ENCODE peak calls at places on chromosomes 7 and 10, in eight cellular contexts. V is A549, T is fibroblast of the aortic adventitia, B is M059J, L is GM13977, U is NCI-H1694 treated with DMSO at 0.1 percent for 48 hours, X is AG10803, M is endothelial cell. I is an unnamed sample.

GRCh38 chr7:12212051-12212485 is 974 bp downstream of the TMEM106B start:
- DNase-seq in V (peak; percentile 6), T (peak; percentile 32), B (peak; percentile 23), L (no peak), U (peak; percentile 41), X (no peak), M (no peak), I (no peak)

GRCh38 chr7:106895246-106895864 is 30.3 kb downstream of the PIK3CG start:
- DNase-seq in V (no peak), T (no peak), B (peak; percentile 33), L (no peak), U (no peak), X (no peak), M (no peak), I (no peak)

GRCh38 chr7:79452495-79453265 is 787 bp downstream of the MAGI2 start:
- DNase-seq in V (peak; percentile 11), T (peak; percentile 62), B (peak; percentile 33), L (peak; percentile 16), U (no peak), X (peak; percentile 32), M (peak; percentile 23), I (peak; percentile 41)

GRCh38 chr10:22017283-22018020 is 13.9 kb upstream of the DNAJC1 start:
- DNase-seq in V (no peak), T (peak; percentile 29), B (no peak), L (no peak), U (no peak), X (no peak), M (no peak), I (no peak)

GRCh38 chr7:100895956-100896742 is 461 bp upstream of the ACHE start:
- DNase-seq in V (peak; percentile 52), T (no peak), B (no peak), L (peak; percentile 73), U (peak; percentile 35), X (no peak), M (no peak), I (no peak)

GRCh38 chr7:157462840-157463239 is 126.0 kb downstream of the DNAJB6 start:
- DNase-seq in V (no peak), T (no peak), B (no peak), L (no peak), U (no peak), X (no peak), M (no peak), I (no peak)

GRCh38 chr7:30705596-30705995 is 23.3 kb upstream of the CRHR2 start:
- DNase-seq in V (no peak), T (no peak), B (no peak), L (no peak), U (no peak), X (no peak), M (no peak), I (no peak)

GRCh38 chr10:26378763-26379361 is 59.3 kb upstream of the APBB1IP start:
- DNase-seq in V (peak; percentile 39), T (peak; percentile 4), B (no peak), L (no peak), U (no peak), X (peak; percentile 47), M (no peak), I (no peak)

GRCh38 chr7:107946451-107946850 is 55.5 kb downstream of the DLD start:
- DNase-seq in V (no peak), T (peak; percentile 48), B (no peak), L (no peak), U (no peak), X (peak; percentile 52), M (no peak), I (peak; percentile 74)

GRCh38 chr10:68333452-68333851 is 724 bp upstream of the PBLD start:
- DNase-seq in V (no peak), T (no peak), B (no peak), L (no peak), U (no peak), X (no peak), M (no peak), I (no peak)

GRCh38 chr10:14195455-14195854 is 135.3 kb downstream of the FRMD4A start:
- DNase-seq in V (no peak), T (no peak), B (no peak), L (no peak), U (no peak), X (no peak), M (no peak), I (no peak)

GRCh38 chr10:129033790-129034272 is 433.2 kb upstream of the MGMT start:
- DNase-seq in V (no peak), T (no peak), B (no peak), L (no peak), U (no peak), X (no peak), M (no peak), I (no peak)

GRCh38 chr10:88833722-88834121 is 17.9 kb downstream of the ANKRD22 start:
- DNase-seq in V (no peak), T (no peak), B (no peak), L (no peak), U (no peak), X (no peak), M (no peak), I (no peak)

GRCh38 chr10:77165445-77166316 is 471.9 kb downstream of the KCNMA1 start:
- DNase-seq in V (peak; percentile 68), T (peak; percentile 79), B (peak; percentile 75), L (peak; percentile 20), U (peak; percentile 61), X (peak; percentile 64), M (peak; percentile 66), I (peak; percentile 31)

GRCh38 chr7:122068046-122068445 is 76.0 kb downstream of the AASS start:
- DNase-seq in V (no peak), T (no peak), B (no peak), L (no peak), U (no peak), X (no peak), M (no peak), I (no peak)

GRCh38 chr10:67883710-67884312 is 645 bp upstream of the SIRT1 start:
- DNase-seq in V (no peak), T (peak; percentile 40), B (no peak), L (peak; percentile 45), U (no peak), X (peak; percentile 50), M (no peak), I (no peak)

GRCh38 chr10:110684800-110685446 is 40.8 kb downstream of the RBM20 start:
- DNase-seq in V (no peak), T (peak; percentile 25), B (peak; percentile 60), L (no peak), U (no peak), X (peak; percentile 48), M (no peak), I (no peak)